ENCODE peak calls at places on chromosomes 16 and 17, in nine cellular contexts. G is ovary, O is transverse colon, H is left lung, M is heart right ventricle, W is esophagus muscularis mucosa, T is cardiac muscle cell, A is IMR-90, D is A549. P is an unnamed sample. For H3K9me3, the result is how much of the 10 kb centered on the place peaks cover.

GRCh38 chr17:7712111-7712771 is 5.3 kb upstream of the DNAH2 start:
- DNase-seq in G (no peak), O (no peak), H (no peak), M (no peak), W (no peak), T (no peak), A (no peak), D (no peak), P (no peak)

GRCh38 chr16:57389087-57389468 is 15.5 kb upstream of the CCL17 start:
- DNase-seq in G (no peak), O (no peak), H (no peak), M (no peak), W (no peak), T (no peak), A (no peak), D (no peak), P (no peak)

GRCh38 chr17:39306509-39307212 is 80.9 kb upstream of the STAC2 start:
- DNase-seq in G (no peak), O (no peak), H (no peak), M (no peak), W (no peak), T (no peak), A (peak), D (no peak), P (no peak)

GRCh38 chr16:51143166-51143565 is 7.9 kb downstream of the SALL1 start:
- DNase-seq in G (no peak), O (no peak), H (no peak), M (no peak), W (no peak), T (no peak), A (no peak), D (no peak), P (no peak)

GRCh38 chr17:47692137-47692894 is 1.6 kb upstream of the TBKBP1 start:
- DNase-seq in G (no peak), O (no peak), H (no peak), M (no peak), W (no peak), T (no peak), A (no peak), D (no peak), P (no peak)

GRCh38 chr17:67475161-67475887 is 98.2 kb downstream of the PITPNC1 start:
- DNase-seq in G (peak), O (peak), H (peak), M (peak), W (peak), T (peak), A (peak), D (peak), P (peak)

GRCh38 chr17:73803867-73804539 is 159.8 kb upstream of the SDK2 start:
- DNase-seq in G (no peak), O (peak), H (no peak), M (no peak), W (no peak), T (no peak), A (no peak), D (no peak), P (no peak)

GRCh38 chr17:43368740-43369506 is 29.9 kb upstream of the ARL4D start:
- DNase-seq in G (peak), O (peak), H (peak), M (peak), W (peak), T (peak), A (peak), D (peak), P (no peak)

GRCh38 chr17:7392696-7393612 is 1.4 kb downstream of the PLSCR3 start:
- DNase-seq in G (no peak), O (no peak), H (no peak), M (no peak), W (no peak), T (no peak), A (no peak), D (no peak), P (no peak)

GRCh38 chr16:50644730-50645129 is 36.4 kb downstream of the SNX20 start:
- DNase-seq in G (peak), O (peak), H (no peak), M (peak), W (no peak), T (peak), A (no peak), D (peak), P (no peak)

GRCh38 chr16:65767125-65767524 is 599.4 kb upstream of the CDH5 start:
- DNase-seq in G (no peak), O (no peak), H (no peak), M (no peak), W (no peak), T (peak), A (no peak), D (no peak), P (no peak)

GRCh38 chr17:65925606-65926307 is 266.2 kb downstream of the CEP112 start:
- DNase-seq in G (no peak), O (no peak), H (no peak), M (peak), W (no peak), T (no peak), A (peak), D (no peak), P (no peak)

GRCh38 chr17:79374087-79374486 is 236.8 kb downstream of the RBFOX3 start:
- DNase-seq in G (no peak), O (no peak), H (no peak), M (no peak), W (no peak), T (no peak), A (no peak), D (no peak), P (no peak)

GRCh38 chr17:63019138-63019873 is 53.3 kb downstream of the TANC2 start:
- DNase-seq in G (no peak), O (no peak), H (no peak), M (no peak), W (no peak), T (no peak), A (no peak), D (no peak), P (no peak)

DNA sequence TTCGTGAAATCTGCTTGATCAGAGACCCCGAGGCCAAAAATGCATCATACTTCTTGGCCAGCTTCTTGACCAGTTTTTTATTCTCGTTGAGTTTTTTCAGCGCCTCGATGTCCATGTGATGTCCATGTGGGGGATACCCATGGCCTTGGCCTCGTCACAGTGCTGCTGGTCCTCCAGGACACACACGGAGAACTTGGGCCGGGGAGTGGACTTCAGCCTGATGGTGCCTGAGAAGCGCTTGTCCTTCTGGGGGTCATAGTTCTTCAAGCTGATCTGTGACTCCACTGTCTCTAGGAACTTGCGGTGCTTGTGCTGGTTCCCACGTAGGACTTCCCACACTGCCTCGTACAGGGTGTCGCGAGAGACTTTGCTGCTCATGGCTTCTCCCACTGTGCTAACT is 16.7 kb downstream of the COX4I1 start:
- DNase-seq in G (no peak), O (no peak), H (no peak), M (no peak), W (no peak), T (no peak), A (no peak), D (no peak), P (no peak)
- H3K4me3 ChIP-seq in G (no peak), O (no peak), H (no peak), M (no peak), W (no peak), T (no peak), A (no peak), D (no peak), P (no peak)

GRCh38 chr17:82946081-82946480 is 106.3 kb upstream of the ZNF750 start:
- DNase-seq in G (no peak), O (no peak), H (no peak), M (no peak), W (no peak), T (no peak), A (no peak), D (no peak), P (no peak)
- H3K9me3 ChIP-seq in G (under half), O (under half), H (under half), M (under half), W (under half), T (under half), A (half or more), D (half or more), P (under half)

GRCh38 chr17:44383861-44384260 is 5.6 kb downstream of the ITGA2B start:
- DNase-seq in G (no peak), O (no peak), H (no peak), M (no peak), W (no peak), T (no peak), A (no peak), D (no peak), P (no peak)

GRCh38 chr17:44384281-44384822 is 5.1 kb downstream of the ITGA2B start:
- DNase-seq in G (no peak), O (no peak), H (no peak), M (no peak), W (no peak), T (no peak), A (no peak), D (no peak), P (no peak)

GRCh38 chr17:44386182-44386525 is 3.3 kb downstream of the ITGA2B start:
- DNase-seq in G (no peak), O (no peak), H (no peak), M (no peak), W (no peak), T (no peak), A (no peak), D (no peak), P (no peak)

GRCh38 chr17:44384823-44385286 is 4.6 kb downstream of the ITGA2B start:
- DNase-seq in G (no peak), O (no peak), H (no peak), M (no peak), W (no peak), T (peak), A (no peak), D (no peak), P (no peak)

GRCh38 chr17:44385287-44386181 is 3.9 kb downstream of the ITGA2B start:
- DNase-seq in G (peak), O (peak), H (peak), M (peak), W (peak), T (peak), A (peak), D (peak), P (peak)
- TF ChIP-seq CTCF in G (no peak), O (no peak), H (no peak), M (peak), W (peak), T (peak), A (no peak), D (peak), P (peak)

DNA sequence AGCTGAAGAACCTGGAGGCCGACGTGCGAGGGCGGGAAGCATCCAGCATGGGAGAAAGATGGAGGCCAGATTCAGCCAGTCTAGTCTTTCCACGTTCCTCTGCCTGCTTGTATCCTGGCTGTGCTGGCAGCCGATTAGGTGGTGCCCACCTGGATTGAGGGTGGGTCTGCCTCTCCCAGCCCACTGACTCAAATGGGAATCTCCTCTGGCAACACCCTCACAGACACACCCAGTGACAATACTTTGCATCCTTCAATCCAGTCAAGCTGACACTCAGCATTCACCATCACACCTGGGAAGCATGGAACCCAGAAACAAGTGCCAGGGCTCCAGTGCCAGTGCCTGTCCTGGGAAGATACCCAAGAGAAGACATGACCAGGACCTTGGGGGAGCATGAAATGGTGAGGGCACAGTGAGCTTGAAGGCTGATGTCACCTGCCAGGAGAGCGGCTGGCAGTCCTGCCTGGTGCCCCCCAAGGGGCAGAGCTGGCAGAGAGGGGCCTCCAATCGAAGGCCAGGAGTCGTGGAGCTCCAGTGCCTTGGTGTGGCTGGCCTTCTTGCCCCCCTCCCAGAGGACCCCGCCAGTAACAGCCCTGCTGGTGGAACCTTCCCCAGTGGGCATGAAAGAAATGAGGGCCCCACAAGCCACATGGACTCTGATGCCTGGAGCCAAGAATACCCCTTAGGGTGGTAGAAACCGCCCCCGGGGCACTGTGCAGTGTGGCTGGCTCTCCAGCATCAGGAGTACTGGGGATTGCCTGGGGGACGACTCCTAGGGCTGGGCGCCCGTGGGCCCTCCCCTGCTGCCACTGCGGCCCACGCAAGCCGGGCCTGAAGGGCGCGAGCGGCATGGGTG is 643 bp upstream of the NPB start:
- DNase-seq in G (no peak), O (no peak), H (no peak), M (no peak), W (no peak), T (no peak), A (no peak), D (no peak), P (no peak)
- H3K4me3 ChIP-seq in G (no peak), O (peak), H (peak), M (peak), W (peak), T (peak), A (peak), D (no peak), P (no peak)

GRCh38 chr17:72122336-72122667 is 1.5 kb downstream of the SOX9 start:
- DNase-seq in G (no peak), O (no peak), H (no peak), M (no peak), W (no peak), T (no peak), A (no peak), D (no peak), P (no peak)
- H3K9me3 ChIP-seq in G (under half), O (under half), H (under half), M (under half), W (under half), T (under half), A (under half), D (under half), P (under half)

GRCh38 chr16:83996481-83997252 is 28.6 kb downstream of the NECAB2 start:
- DNase-seq in G (no peak), O (no peak), H (no peak), M (no peak), W (no peak), T (no peak), A (no peak), D (no peak), P (no peak)
- TF ChIP-seq CTCF in G (no peak), O (no peak), H (no peak), M (no peak), W (no peak), T (no peak), A (no peak), D (no peak), P (peak)

DNA sequence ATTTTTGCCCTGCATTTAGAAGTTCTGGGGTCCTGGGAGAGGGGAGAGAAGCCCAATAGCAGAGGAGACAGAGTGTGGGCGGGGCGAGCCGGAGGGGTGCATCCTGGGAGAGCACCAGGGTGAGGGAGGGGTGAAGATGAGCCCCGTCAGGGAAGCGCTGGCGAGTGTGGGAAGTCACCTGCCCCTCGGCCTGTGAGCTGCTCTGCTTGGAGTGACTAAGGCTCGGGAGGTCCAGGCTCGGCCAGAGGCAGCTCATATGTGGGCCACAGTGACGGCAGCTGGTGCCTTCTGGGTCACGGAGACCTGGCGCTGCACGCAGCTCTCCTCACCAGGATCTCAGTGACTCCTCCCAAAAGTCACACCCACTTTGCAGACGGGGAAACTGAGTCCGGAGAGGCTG is 1.1 kb downstream of the ZG16B start:
- DNase-seq in G (no peak), O (no peak), H (no peak), M (no peak), W (no peak), T (no peak), A (no peak), D (no peak), P (no peak)
- H3K4me3 ChIP-seq in G (no peak), O (no peak), H (no peak), M (no peak), W (no peak), T (no peak), A (no peak), D (no peak), P (no peak)

DNA sequence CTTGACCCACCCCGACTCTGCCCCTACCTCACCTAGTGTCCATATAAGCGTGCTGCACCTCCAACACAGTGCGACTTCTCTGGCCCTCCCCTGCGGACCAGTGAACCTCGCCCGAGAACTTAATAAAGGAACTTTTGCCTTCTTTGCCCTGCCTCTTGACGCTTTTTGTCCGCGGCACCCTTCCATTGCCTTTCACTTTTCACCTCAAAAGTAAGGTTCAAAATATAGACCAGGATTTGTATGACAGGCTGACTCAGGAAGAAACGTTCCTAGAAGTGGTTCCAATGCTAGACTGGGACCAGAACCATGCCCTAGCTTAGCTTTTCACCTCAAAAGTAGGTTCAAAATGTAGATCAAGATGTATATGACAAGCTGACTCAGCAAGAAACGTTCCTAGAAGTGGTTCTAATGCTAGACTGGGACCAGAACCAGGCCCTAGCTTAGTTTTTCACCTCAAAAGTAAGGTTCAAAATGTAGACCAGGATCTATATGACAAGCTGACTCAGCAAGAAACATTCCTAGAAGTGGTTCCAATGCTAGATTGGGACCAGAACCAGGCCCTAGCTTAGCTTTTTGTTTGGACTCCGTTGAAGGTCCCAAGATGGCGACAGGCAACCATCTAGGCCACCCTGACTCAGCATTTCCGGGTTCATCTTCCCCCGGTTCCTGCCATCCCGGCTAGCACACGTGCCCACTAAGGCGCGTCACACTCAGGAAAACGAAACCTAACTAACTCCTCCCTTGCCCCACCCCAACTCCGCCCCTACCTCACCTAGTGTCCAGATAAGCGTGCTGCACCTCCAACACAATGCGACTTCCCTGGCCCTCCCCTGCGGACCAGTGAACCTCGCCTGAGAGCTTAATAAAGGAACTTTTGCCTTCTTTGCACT is 51.0 kb upstream of the TMEM97 start:
- DNase-seq in G (no peak), O (no peak), H (no peak), M (no peak), W (no peak), T (no peak), A (no peak), D (no peak), P (no peak)
- H3K9me3 ChIP-seq in G (under half), O (under half), H (under half), M (under half), W (under half), T (under half), A (under half), D (under half), P (under half)

GRCh38 chr17:40560592-40561293 is 4.5 kb downstream of the CCR7 start:
- DNase-seq in G (no peak), O (no peak), H (no peak), M (no peak), W (peak), T (no peak), A (peak), D (no peak), P (no peak)

GRCh38 chr17:40561294-40561870 is 3.9 kb downstream of the CCR7 start:
- DNase-seq in G (no peak), O (no peak), H (no peak), M (no peak), W (peak), T (no peak), A (no peak), D (no peak), P (no peak)

GRCh38 chr17:40562841-40563370 is 2.4 kb downstream of the CCR7 start:
- DNase-seq in G (no peak), O (no peak), H (no peak), M (no peak), W (peak), T (no peak), A (no peak), D (no peak), P (no peak)

GRCh38 chr17:40563371-40564052 is 1.8 kb downstream of the CCR7 start:
- DNase-seq in G (no peak), O (no peak), H (no peak), M (no peak), W (peak), T (no peak), A (no peak), D (no peak), P (no peak)

GRCh38 chr17:40561871-40562611 is 3.2 kb downstream of the CCR7 start:
- DNase-seq in G (no peak), O (no peak), H (no peak), M (no peak), W (peak), T (no peak), A (no peak), D (peak), P (no peak)
- TF ChIP-seq CTCF in G (no peak), O (no peak), H (no peak), M (no peak), W (no peak), T (peak), A (peak), D (no peak), P (no peak)